ENCODE peak calls at places on chromosomes 16 and 17, in nine cellular contexts. S, J, H, N, E, Z, I, T and W are unnamed samples.

GRCh38 chr16:82027629-82028035 is 7.4 kb upstream of the HSD17B2 start:
- DNase-seq in N (no peak), S (no peak), I (no peak), T (no peak), E (no peak), Z (no peak), J (no peak), H (no peak), W (no peak)

GRCh38 chr17:1137465-1137894 is 42.3 kb downstream of the ABR start:
- DNase-seq in Z (peak), J (no peak), N (peak), I (no peak), T (no peak), S (peak), E (no peak), H (no peak), W (peak)

GRCh38 chr17:27414686-27415085 is 41.6 kb upstream of the KSR1 start:
- DNase-seq in J (no peak), I (no peak), H (no peak), Z (no peak), E (no peak), S (no peak), T (no peak), N (no peak), W (no peak)

GRCh38 chr16:11797957-11798299 is 870 bp upstream of the ZC3H7A start:
- DNase-seq in N (peak), H (no peak), J (no peak), I (no peak), T (no peak), S (no peak), E (no peak), Z (no peak), W (no peak)

GRCh38 chr16:85029413-85029794 is 1.8 kb downstream of the KIAA0513 start:
- DNase-seq in I (peak), J (no peak), N (no peak), Z (no peak), S (no peak), T (peak), E (no peak), H (peak), W (no peak)

GRCh38 chr16:2175454-2175853 is 19.9 kb downstream of the TRAF7 start:
- DNase-seq in N (no peak), T (no peak), E (no peak), S (no peak), H (no peak), I (no peak), J (no peak), Z (no peak), W (no peak)

GRCh38 chr17:20095366-20096080 is 86.4 kb downstream of the SPECC1 start:
- DNase-seq in E (no peak), Z (peak), H (peak), I (no peak), J (no peak), S (peak), N (peak), T (peak), W (peak)

GRCh38 chr17:78197147-78197830 is 10.1 kb downstream of the AFMID start:
- DNase-seq in T (no peak), I (no peak), Z (no peak), S (no peak), N (no peak), J (no peak), H (no peak), E (no peak), W (no peak)

GRCh38 chr16:28504707-28505404 is 1.8 kb downstream of the IL27 start:
- DNase-seq in E (no peak), T (no peak), S (no peak), N (no peak), I (no peak), J (no peak), Z (no peak), H (no peak), W (peak)

GRCh38 chr16:27174798-27175197 is 28.5 kb upstream of the KDM8 start:
- DNase-seq in N (peak), Z (no peak), E (no peak), I (no peak), T (no peak), S (no peak), J (no peak), H (no peak), W (no peak)

GRCh38 chr16:63981639-63982038 is 1140.2 kb downstream of the CDH11 start:
- DNase-seq in J (no peak), H (peak), I (no peak), E (no peak), N (no peak), Z (no peak), T (no peak), S (no peak), W (no peak)

GRCh38 chr16:82010649-82011048 is 621 bp downstream of the SDR42E1 start:
- DNase-seq in H (no peak), E (no peak), S (no peak), N (no peak), Z (no peak), I (no peak), J (no peak), T (no peak), W (no peak)

GRCh38 chr17:40612510-40613244 is 34.9 kb downstream of the SMARCE1 start:
- DNase-seq in S (no peak), T (no peak), I (no peak), J (no peak), E (peak), H (no peak), Z (no peak), N (no peak), W (no peak)

GRCh38 chr16:85835956-85836705 is 36.6 kb downstream of the COX4I1 start:
- DNase-seq in T (no peak), I (no peak), Z (no peak), H (no peak), N (no peak), E (no peak), S (no peak), J (no peak), W (no peak)

GRCh38 chr17:10604521-10604920 is 52.6 kb downstream of the MYH3 start:
- DNase-seq in S (no peak), H (no peak), T (no peak), E (no peak), Z (no peak), N (no peak), I (no peak), J (no peak), W (no peak)